ENCODE peak calls at places on chromosomes 5 and 9, in four cellular contexts. Z, R, B and E are unnamed samples.

GRCh38 chr5:140828402-140828737 is 610 bp downstream of the PCDHA6 start:
- DNase-seq in B (no peak), Z (no peak), R (no peak), E (no peak)

GRCh38 chr9:89923961-89924504 is 319.2 kb downstream of the GADD45G start:
- DNase-seq in R (no peak), Z (no peak), B (peak; percentile 33), E (peak; percentile 28)

GRCh38 chr5:33379757-33380156 is 61.0 kb upstream of the TARS1 start:
- DNase-seq in Z (no peak), B (no peak), R (peak; percentile 30), E (no peak)

GRCh38 chr9:88953401-88954029 is 37.8 kb upstream of the S1PR3 start:
- DNase-seq in Z (no peak), R (no peak), B (peak; percentile 80), E (no peak)

GRCh38 chr5:178417391-178417811 is 172.8 kb downstream of the COL23A1 start:
- DNase-seq in Z (no peak), R (no peak), B (no peak), E (no peak)

GRCh38 chr9:130626249-130626982 is 38.0 kb upstream of the PRDM12 start:
- DNase-seq in R (no peak), Z (no peak), B (no peak), E (no peak)

GRCh38 chr5:112411903-112412302 is 7.2 kb downstream of the EPB41L4A start:
- DNase-seq in R (no peak), B (no peak), Z (no peak), E (no peak)

GRCh38 chr5:62271370-62271769 is 34.6 kb upstream of the KIF2A start:
- DNase-seq in B (no peak), R (no peak), Z (no peak), E (no peak)

GRCh38 chr5:61304611-61305369 is 27.3 kb upstream of the ZSWIM6 start:
- DNase-seq in Z (no peak), B (peak; percentile 92), R (no peak), E (peak; percentile 52)

GRCh38 chr5:59648949-59649921 is 244.3 kb downstream of the PDE4D start:
- DNase-seq in Z (no peak), B (peak; percentile 90), R (no peak), E (no peak)

GRCh38 chr9:109652971-109653370 is 127.0 kb upstream of the PALM2AKAP2 start:
- DNase-seq in R (no peak), B (peak; percentile 28), Z (no peak), E (no peak)

GRCh38 chr9:127924736-127925444 is 5.7 kb downstream of the PIP5KL1 start:
- DNase-seq in R (no peak), Z (no peak), B (no peak), E (no peak)

GRCh38 chr9:7844283-7844682 is 44.7 kb upstream of the DMAC1 start:
- DNase-seq in B (no peak), Z (no peak), R (peak; percentile 3), E (no peak)

GRCh38 chr9:98726735-98727134 is 18.0 kb upstream of the GABBR2 start:
- DNase-seq in B (peak; percentile 34), Z (no peak), R (no peak), E (no peak)

GRCh38 chr5:62937661-62938558 is 359.3 kb downstream of the LRRC70 start:
- DNase-seq in R (no peak), B (peak; percentile 8), Z (no peak), E (no peak)

GRCh38 chr5:15993334-15993733 is 186.3 kb downstream of the MARCHF11 start:
- DNase-seq in R (no peak), B (peak; percentile 66), Z (no peak), E (no peak)

GRCh38 chr5:72194846-72195245 is 87.6 kb downstream of the MAP1B start:
- DNase-seq in Z (no peak), B (no peak), R (no peak), E (peak; percentile 42)

GRCh38 chr5:113063927-113064326 is 87.3 kb downstream of the DCP2 start:
- DNase-seq in R (no peak), B (no peak), Z (no peak), E (no peak)

GRCh38 chr5:129361441-129362025 is 98.6 kb upstream of the ADAMTS19 start:
- DNase-seq in R (no peak), B (no peak), Z (no peak), E (no peak)

GRCh38 chr5:55841976-55842375 is 9.2 kb upstream of the IL31RA start:
- DNase-seq in R (no peak), B (no peak), Z (no peak), E (no peak)

GRCh38 chr9:74138182-74138581 is 359.0 kb upstream of the RORB start:
- DNase-seq in B (no peak), Z (no peak), R (no peak), E (no peak)

GRCh38 chr5:83340511-83340918 is 131.0 kb upstream of the VCAN start:
- DNase-seq in R (no peak), Z (no peak), B (no peak), E (peak; percentile 48)

GRCh38 chr9:134781895-134782294 is 98.7 kb upstream of the FCN2 start:
- DNase-seq in Z (no peak), R (no peak), B (no peak), E (no peak)

GRCh38 chr9:97387936-97388684 is 23.8 kb upstream of the TDRD7 start:
- DNase-seq in R (no peak), Z (no peak), B (no peak), E (no peak)

GRCh38 chr9:752201-752600 is 89.3 kb upstream of the DMRT1 start:
- DNase-seq in R (no peak), Z (no peak), B (peak; percentile 95), E (no peak)

GRCh38 chr5:3546028-3546427 is 49.6 kb upstream of the IRX1 start:
- DNase-seq in R (no peak), B (no peak), Z (no peak), E (no peak)

GRCh38 chr9:22240619-22241018 is 206.0 kb upstream of the DMRTA1 start:
- DNase-seq in R (no peak), Z (no peak), B (peak; percentile 68), E (no peak)

GRCh38 chr9:117744856-117745389 is 40.7 kb downstream of the TLR4 start:
- DNase-seq in B (peak; percentile 12), Z (no peak), R (peak; percentile 24), E (no peak)

GRCh38 chr5:13814293-13814692 is 130.2 kb downstream of the DNAH5 start:
- DNase-seq in B (no peak), Z (no peak), R (no peak), E (no peak)

GRCh38 chr5:116652196-116652729 is 77.6 kb upstream of the SEMA6A start:
- DNase-seq in R (peak; percentile 64), B (peak; percentile 76), Z (peak; percentile 19), E (no peak)

GRCh38 chr5:124460666-124461065 is 285.8 kb downstream of the ZNF608 start:
- DNase-seq in R (no peak), B (no peak), Z (no peak), E (no peak)

GRCh38 chr9:19440823-19441580 is 32.2 kb downstream of the ACER2 start:
- DNase-seq in R (no peak), B (no peak), Z (no peak), E (no peak)

GRCh38 chr9:33297455-33297854 is 7.1 kb downstream of the NFX1 start:
- DNase-seq in R (no peak), B (no peak), Z (no peak), E (no peak)
- H3K4me1 ChIP-seq in R (no peaks in the 10 kb centered on the region), B (no peaks in the 10 kb centered on the region), Z (peaks cover 6% of the 10 kb centered on the region), E (peaks cover 78% of the 10 kb centered on the region)

GRCh38 chr9:114571391-114571790 is 16.2 kb upstream of the ATP6V1G1 start:
- DNase-seq in Z (no peak), R (no peak), B (no peak), E (no peak)

GRCh38 chr9:114574438-114574837 is 13.1 kb upstream of the ATP6V1G1 start:
- DNase-seq in B (no peak), R (no peak), Z (no peak), E (no peak)

GRCh38 chr9:114570742-114571141 is 16.8 kb upstream of the ATP6V1G1 start:
- DNase-seq in R (no peak), Z (no peak), B (no peak), E (no peak)

DNA sequence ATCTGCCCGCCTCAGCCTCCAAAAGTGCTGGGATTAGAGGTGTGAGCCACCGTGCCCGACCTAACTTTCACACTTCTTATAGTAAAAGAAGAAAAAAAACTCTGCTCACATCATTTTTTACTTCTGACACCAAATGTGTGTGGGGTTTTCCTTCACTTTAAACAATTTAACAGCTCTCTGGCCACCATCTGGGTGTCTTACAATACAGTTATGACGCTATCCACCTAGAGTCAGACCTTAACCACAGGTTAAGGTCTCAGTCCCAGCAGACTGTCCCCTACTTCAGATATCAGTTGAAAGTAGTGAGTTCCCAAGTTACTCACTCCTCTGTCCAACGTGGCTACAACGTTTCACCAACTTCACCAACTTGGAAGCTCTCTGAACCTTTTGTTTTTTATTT is 15.4 kb upstream of the ATP6V1G1 start:
- DNase-seq in B (no peak), R (no peak), Z (no peak), E (no peak)
- H3K27ac ChIP-seq in B (no peak overlapping the region), R (no peak overlapping the region), Z (no peak overlapping the region), E (no peak overlapping the region)

DNA sequence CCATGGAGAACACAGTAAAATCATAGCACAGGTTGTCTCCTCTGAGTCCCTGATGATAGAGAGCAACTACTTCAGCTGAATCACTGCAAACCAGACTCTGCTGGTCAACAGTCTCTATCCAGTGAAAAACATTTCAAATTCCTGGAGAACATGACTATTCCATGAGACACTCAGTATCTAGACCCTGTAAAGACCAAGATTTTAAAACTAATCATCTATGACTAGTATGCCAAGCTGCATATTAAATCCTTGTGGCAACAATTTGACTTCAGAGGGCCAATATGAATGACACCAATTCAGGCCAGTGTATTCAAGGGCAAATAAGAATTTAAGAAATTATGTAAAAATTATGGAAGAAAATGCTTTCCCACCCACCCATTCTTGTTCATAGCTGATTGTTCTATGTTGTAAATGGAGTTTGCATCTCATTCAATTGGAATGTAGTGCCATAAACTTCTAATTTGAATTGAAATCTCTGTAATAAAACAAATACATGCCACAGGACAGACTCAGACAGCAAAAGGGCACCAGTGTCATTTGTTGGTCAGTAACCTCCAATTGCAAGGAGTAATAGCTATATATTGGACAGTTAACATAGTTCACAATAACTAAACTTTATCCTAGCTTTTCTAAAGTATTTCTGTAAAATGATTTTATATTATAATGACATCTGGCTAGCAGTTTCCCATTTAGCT is 80.1 kb upstream of the LPAR1 start:
- DNase-seq in B (peak; percentile 68), R (no peak), Z (no peak), E (no peak)
- H3K36me3 ChIP-seq in B (no peaks in the 10 kb centered on the region), R (no peaks in the 10 kb centered on the region), Z (no peaks in the 10 kb centered on the region), E (no peaks in the 10 kb centered on the region)

GRCh38 chr9:136089697-136090045 is 5.4 kb downstream of the NACC2 start:
- DNase-seq in Z (no peak), R (no peak), B (no peak), E (peak; percentile 37)

GRCh38 chr9:136088939-136089696 is 6.0 kb downstream of the NACC2 start:
- DNase-seq in R (no peak), B (no peak), Z (no peak), E (no peak)

GRCh38 chr9:136086951-136087740 is 7.9 kb downstream of the NACC2 start:
- DNase-seq in Z (no peak), B (no peak), R (no peak), E (no peak)

GRCh38 chr9:136087741-136088480 is 7.2 kb downstream of the NACC2 start:
- DNase-seq in B (no peak), R (no peak), Z (no peak), E (no peak)

DNA sequence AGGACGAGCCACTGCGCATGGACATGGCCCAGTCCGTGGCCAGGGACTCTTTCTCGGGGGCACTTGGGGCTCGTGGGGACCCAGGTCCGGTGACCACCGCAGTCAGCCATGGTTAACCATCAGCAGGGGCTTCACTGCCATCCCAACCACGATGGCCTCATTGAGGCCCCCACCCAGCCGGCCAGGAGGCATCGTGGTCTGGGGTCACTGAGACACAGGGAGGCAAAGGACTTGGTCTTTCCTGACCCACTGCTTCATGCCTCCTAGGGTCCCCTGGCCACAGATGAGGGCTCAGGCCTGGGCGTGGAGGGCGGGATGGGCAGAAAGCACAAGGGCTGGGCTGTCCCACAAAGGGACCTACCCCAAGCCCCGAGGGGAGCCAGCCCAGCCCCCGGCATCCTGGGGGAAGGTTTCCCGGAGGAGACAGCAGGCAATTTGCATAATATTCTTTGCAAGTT is 6.6 kb downstream of the NACC2 start:
- DNase-seq in B (no peak), Z (no peak), R (no peak), E (no peak)
- H3K4me1 ChIP-seq in B (peaks cover 21% of the 10 kb centered on the region), Z (peaks cover 61% of the 10 kb centered on the region), R (peaks cover 14% of the 10 kb centered on the region), E (peaks cover 30% of the 10 kb centered on the region)